ENCODE peak calls at places on chromosomes 7 and 10, in six cellular contexts. C is IMR-90, I is neuronal stem cell, G is H1, V is mesenchymal stem cell, N is trophoblast cell. X is an unnamed sample.
A peak's percentile ranks its signal among the peaks of the same experiment; 100 is the strongest.

GRCh38 chr7:7861211-7861633 is 107.4 kb upstream of the GLCCI1 start:
- DNase-seq in C (peak; percentile 87), I (no peak), G (no peak), V (peak; percentile 52), N (no peak), X (no peak)

GRCh38 chr7:136953386-136953785 is 84.9 kb downstream of the CHRM2 start:
- DNase-seq in C (peak; percentile 79), I (no peak), G (no peak), V (peak; percentile 80), N (peak; percentile 6), X (no peak)

GRCh38 chr10:31299119-31299518 is 19.9 kb upstream of the ZEB1 start:
- DNase-seq in C (peak; percentile 22), I (no peak), G (no peak), V (no peak), N (no peak), X (peak; percentile 10)

GRCh38 chr7:141263508-141263907 is 189.6 kb downstream of the TMEM178B start:
- DNase-seq in C (no peak), I (no peak), G (no peak), V (no peak), N (no peak), X (no peak)

GRCh38 chr10:132933308-132934042 is 8.9 kb downstream of the CFAP46 start:
- DNase-seq in C (no peak), I (no peak), G (no peak), V (no peak), N (no peak), X (no peak)

GRCh38 chr10:70518695-70519094 is 40.1 kb downstream of the PALD1 start:
- DNase-seq in C (peak; percentile 70), I (no peak), G (no peak), V (peak; percentile 43), N (peak; percentile 24), X (no peak)

GRCh38 chr10:132250456-132251223 is 57.1 kb downstream of the STK32C start:
- DNase-seq in C (no peak), I (no peak), G (no peak), V (no peak), N (no peak), X (no peak)

GRCh38 chr10:69321865-69322264 is 43.6 kb downstream of the HK1 start:
- DNase-seq in C (peak; percentile 52), I (no peak), G (no peak), V (peak; percentile 70), N (no peak), X (no peak)

GRCh38 chr10:103799341-103799740 is 56.0 kb downstream of the SH3PXD2A start:
- DNase-seq in C (no peak), I (no peak), G (no peak), V (no peak), N (peak; percentile 78), X (peak; percentile 55)

GRCh38 chr7:17560516-17560915 is 262.1 kb downstream of the AHR start:
- DNase-seq in C (peak; percentile 16), I (no peak), G (no peak), V (no peak), N (no peak), X (no peak)

GRCh38 chr7:7786595-7786994 is 68.2 kb upstream of the RPA3 start:
- DNase-seq in C (no peak), I (no peak), G (no peak), V (no peak), N (no peak), X (no peak)

GRCh38 chr7:22934023-22934422 is 79.9 kb downstream of the HYCC1 start:
- DNase-seq in C (no peak), I (no peak), G (no peak), V (peak; percentile 17), N (no peak), X (peak; percentile 46)

DNA sequence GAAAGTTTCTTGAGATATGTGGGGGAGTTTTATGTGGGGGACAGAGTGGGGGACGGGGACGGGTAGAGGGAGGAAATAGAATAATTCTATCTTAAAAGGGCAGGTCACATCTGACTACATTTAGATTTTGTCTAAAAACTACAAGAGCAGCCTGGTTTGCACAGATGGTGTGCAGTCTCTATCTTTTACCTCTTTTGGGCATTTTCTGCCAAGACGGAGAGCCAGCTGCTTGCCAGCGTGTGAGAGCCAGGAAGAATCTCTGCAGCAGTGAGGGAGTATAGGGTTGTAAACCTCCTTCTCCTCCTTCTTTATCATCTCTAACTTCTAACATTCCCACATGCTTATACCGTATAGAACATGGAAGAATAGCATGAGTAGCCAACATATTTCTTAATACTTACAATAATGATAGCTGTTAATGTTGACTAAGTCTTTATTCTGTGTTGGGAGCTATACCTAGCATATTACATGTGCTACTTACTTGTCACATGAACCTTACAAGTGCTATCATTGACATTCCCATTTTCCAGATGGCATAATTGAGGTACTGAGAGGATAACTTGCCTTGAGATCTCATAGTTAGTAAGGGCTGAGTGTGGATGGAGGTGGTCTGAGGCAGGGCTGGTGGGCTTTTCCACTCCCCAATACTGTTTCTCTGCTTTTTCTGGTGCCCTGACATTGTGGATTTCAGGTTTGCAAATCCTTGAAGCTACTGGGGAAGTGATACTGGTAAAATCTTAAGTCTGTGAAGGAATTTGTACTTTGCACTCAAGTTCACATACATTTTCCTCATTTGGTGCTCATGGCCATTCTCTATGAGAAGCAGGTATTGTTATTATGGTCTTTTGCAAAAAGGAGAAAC is 1.1 kb downstream of the ENTPD1 start:
- DNase-seq in C (no peak), I (no peak), G (no peak), V (no peak), N (no peak), X (no peak)
- H3K4me1 ChIP-seq in C (peaks cover 4% of the 10 kb centered on the region), I (peaks cover 5% of the 10 kb centered on the region), G (peaks cover 3% of the 10 kb centered on the region), V (peaks cover 2% of the 10 kb centered on the region), N (peaks cover 5% of the 10 kb centered on the region), X (no peaks in the 10 kb centered on the region)

GRCh38 chr10:11230706-11231105 is 213.0 kb downstream of the CELF2 start:
- DNase-seq in C (no peak), I (no peak), G (no peak), V (no peak), N (no peak), X (no peak)
- H3K4me3 ChIP-seq in C (no peak overlapping the region), I (no peak overlapping the region), G (no peak overlapping the region), V (no peak overlapping the region), N (no peak overlapping the region), X (no peak overlapping the region)

GRCh38 chr7:45229130-45229920 is 71.7 kb downstream of the RAMP3 start:
- DNase-seq in C (no peak), I (no peak), G (no peak), V (no peak), N (no peak), X (no peak)

GRCh38 chr7:45230083-45230482 is 72.5 kb downstream of the RAMP3 start:
- DNase-seq in C (no peak), I (no peak), G (no peak), V (no peak), N (no peak), X (no peak)

GRCh38 chr7:45225560-45226335 is 68.2 kb downstream of the RAMP3 start:
- DNase-seq in C (no peak), I (no peak), G (no peak), V (no peak), N (no peak), X (no peak)

GRCh38 chr7:45233249-45233775 is 75.7 kb downstream of the RAMP3 start:
- DNase-seq in C (no peak), I (no peak), G (no peak), V (no peak), N (no peak), X (no peak)

GRCh38 chr7:45230611-45231165 is 73.1 kb downstream of the RAMP3 start:
- DNase-seq in C (no peak), I (no peak), G (no peak), V (no peak), N (no peak), X (no peak)
- H2BK5ac ChIP-seq in C (no peak overlapping the region), I (no peak overlapping the region), G (no peak overlapping the region), V (no peak overlapping the region), N (no peak overlapping the region), X (no peak overlapping the region)

DNA sequence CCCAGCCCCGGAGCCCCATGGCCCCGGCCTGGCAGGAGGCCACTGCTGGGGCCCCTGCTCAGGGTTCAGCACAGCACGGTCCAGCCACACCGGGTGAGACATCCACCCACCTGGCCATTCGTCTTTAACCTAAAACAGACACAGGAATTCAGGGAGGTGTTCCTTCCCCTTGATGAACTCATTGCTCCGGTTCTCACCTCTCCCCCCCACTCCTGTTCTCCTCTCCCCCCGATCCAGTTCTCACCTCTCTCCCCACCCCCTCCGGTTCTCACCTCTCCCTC is 129.8 kb downstream of the DIP2C start:
- DNase-seq in C (no peak), I (no peak), G (no peak), V (no peak), N (no peak), X (no peak)
- H3K4me1 ChIP-seq in C (peaks cover 13% of the 10 kb centered on the region), I (peaks cover 12% of the 10 kb centered on the region), G (peaks cover 18% of the 10 kb centered on the region), V (peaks cover 41% of the 10 kb centered on the region), N (peaks cover 45% of the 10 kb centered on the region), X (no peaks in the 10 kb centered on the region)

X was measured in mesendoderm.